ENCODE peak calls at places on chromosomes 11 and 22, in four cellular contexts. B is tibial artery, N is cardiac muscle cell, S is heart left ventricle. J is an unnamed sample.

GRCh38 chr11:123977731-123978347 is at the start of gene OR10S1:
- DNase-seq in B (no peak), N (no peak), S (no peak), J (no peak)

GRCh38 chr11:96012086-96012824 is 88.3 kb upstream of the MTMR2 start:
- DNase-seq in B (peak; percentile 62), N (peak; percentile 27), S (no peak), J (peak; percentile 19)

GRCh38 chr11:14029971-14030531 is 67.5 kb downstream of the SPON1 start:
- DNase-seq in B (peak; percentile 85), N (peak; percentile 49), S (peak; percentile 71), J (peak; percentile 13)

GRCh38 chr22:23673826-23674690 is 16.8 kb upstream of the RGL4 start:
- DNase-seq in B (no peak), N (no peak), S (no peak), J (no peak)

GRCh38 chr22:40396882-40397281 is 26.5 kb downstream of the SGSM3 start:
- DNase-seq in B (no peak), N (no peak), S (no peak), J (no peak)

GRCh38 chr11:134725939-134726639 is 314.0 kb upstream of the B3GAT1 start:
- DNase-seq in B (no peak), N (no peak), S (no peak), J (no peak)

GRCh38 chr22:20095521-20095920 is 15.5 kb downstream of the DGCR8 start:
- DNase-seq in B (no peak), N (no peak), S (no peak), J (no peak)

GRCh38 chr22:30273196-30273595 is 6.5 kb upstream of the OSM start:
- DNase-seq in B (no peak), N (no peak), S (no peak), J (no peak)

GRCh38 chr11:2186669-2187266 is 15.2 kb upstream of the TH start:
- DNase-seq in B (no peak), N (peak; percentile 79), S (no peak), J (no peak)

GRCh38 chr22:46002757-46003270 is 25.9 kb upstream of the WNT7B start:
- DNase-seq in B (peak; percentile 67), N (no peak), S (no peak), J (no peak)

GRCh38 chr11:33941637-33942160 is 49.8 kb upstream of the LMO2 start:
- DNase-seq in B (no peak), N (no peak), S (no peak), J (no peak)

GRCh38 chr22:28656156-28656555 is 23.5 kb downstream of the TTC28 start:
- DNase-seq in B (no peak), N (peak; percentile 6), S (no peak), J (no peak)

GRCh38 chr11:3412837-3413236 is 33.9 kb upstream of the ZNF195 start:
- DNase-seq in B (no peak), N (no peak), S (no peak), J (no peak)

GRCh38 chr11:7851391-7851790 is 54.6 kb upstream of the OR5P2 start:
- DNase-seq in B (no peak), N (no peak), S (no peak), J (no peak)

GRCh38 chr11:86438685-86439084 is 64.0 kb downstream of the CCDC81 start:
- DNase-seq in B (no peak), N (no peak), S (no peak), J (no peak)

GRCh38 chr11:43072096-43072495 is 239.7 kb upstream of the API5 start:
- DNase-seq in B (no peak), N (no peak), S (no peak), J (no peak)

GRCh38 chr22:40553014-40553579 is 83.4 kb downstream of the MRTFA start:
- DNase-seq in B (no peak), N (no peak), S (no peak), J (no peak)

GRCh38 chr11:109015283-109015682 is 350.4 kb downstream of the DDX10 start:
- DNase-seq in B (no peak), N (no peak), S (no peak), J (no peak)

GRCh38 chr11:8679006-8679405 is 3.5 kb downstream of the TRIM66 start:
- DNase-seq in B (no peak), N (no peak), S (no peak), J (no peak)

GRCh38 chr11:118996926-118997626 is 862 bp upstream of the CENATAC start:
- DNase-seq in B (no peak), N (no peak), S (no peak), J (no peak)

GRCh38 chr11:44837650-44838049 is 110.9 kb downstream of the TSPAN18 start:
- DNase-seq in B (no peak), N (no peak), S (no peak), J (no peak)

GRCh38 chr11:81644239-81644840 is 1089.3 kb downstream of the FAM181B start:
- DNase-seq in B (no peak), N (peak; percentile 75), S (no peak), J (no peak)

GRCh38 chr11:35134403-35135126 is 4.4 kb upstream of the CD44 start:
- DNase-seq in B (no peak), N (no peak), S (no peak), J (no peak)

GRCh38 chr11:68040121-68040956 is 1.5 kb downstream of the TCIRG1 start:
- DNase-seq in B (peak; percentile 87), N (peak; percentile 84), S (peak; percentile 73), J (peak; percentile 44)

GRCh38 chr11:67373916-67374570 is 645 bp upstream of the CLCF1 start:
- DNase-seq in B (peak; percentile 94), N (peak; percentile 75), S (peak; percentile 73), J (no peak)

GRCh38 chr22:36042240-36042639 is 13.6 kb upstream of the RBFOX2 start:
- DNase-seq in B (no peak), N (no peak), S (no peak), J (no peak)

GRCh38 chr22:23029521-23030228 is 40.6 kb upstream of the GNAZ start:
- DNase-seq in B (no peak), N (no peak), S (no peak), J (no peak)

GRCh38 chr11:129861702-129862107 is 33.7 kb downstream of the NFRKB start:
- DNase-seq in B (no peak), N (peak; percentile 78), S (peak; percentile 33), J (no peak)

GRCh38 chr22:29259253-29259899 is 8.4 kb downstream of the RHBDD3 start:
- DNase-seq in B (peak; percentile 47), N (no peak), S (no peak), J (no peak)

DNA sequence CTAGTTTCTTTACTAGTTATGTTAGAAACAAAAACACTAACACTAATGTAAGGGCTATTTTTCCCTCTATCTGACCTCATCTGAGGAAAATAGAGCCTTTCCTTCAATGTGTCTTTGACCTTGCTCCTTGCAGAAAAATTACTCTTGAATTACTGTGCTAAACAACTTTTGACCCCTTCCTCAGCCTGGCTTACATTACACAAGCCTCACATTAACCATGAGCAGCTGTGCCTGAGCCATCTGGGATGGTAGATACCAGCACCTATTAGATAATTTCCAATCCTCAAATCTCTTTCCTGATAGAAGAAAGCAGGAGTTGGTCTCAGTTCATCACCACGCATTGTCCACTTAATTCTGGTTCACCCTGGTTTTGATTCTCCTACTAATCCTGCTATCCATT is 134.4 kb upstream of the NCAM1 start:
- DNase-seq in B (no peak), N (no peak), S (no peak), J (no peak)
- H3K4me1 ChIP-seq in B (no peaks in the 10 kb centered on the region), N (no peaks in the 10 kb centered on the region), S (no peaks in the 10 kb centered on the region), J (no peaks in the 10 kb centered on the region)

GRCh38 chr22:37194750-37195149 is 6.7 kb upstream of the C1QTNF6 start:
- DNase-seq in B (no peak), N (no peak), S (no peak), J (no peak)

GRCh38 chr22:37196539-37197450 is 8.7 kb upstream of the C1QTNF6 start:
- DNase-seq in B (peak; percentile 93), N (peak; percentile 61), S (peak; percentile 87), J (peak; percentile 77)

GRCh38 chr22:37197451-37198289 is 9.6 kb upstream of the C1QTNF6 start:
- DNase-seq in B (peak; percentile 77), N (no peak), S (no peak), J (peak; percentile 38)

GRCh38 chr22:37193629-37194191 is 5.7 kb upstream of the C1QTNF6 start:
- DNase-seq in B (no peak), N (no peak), S (peak; percentile 44), J (no peak)

DNA sequence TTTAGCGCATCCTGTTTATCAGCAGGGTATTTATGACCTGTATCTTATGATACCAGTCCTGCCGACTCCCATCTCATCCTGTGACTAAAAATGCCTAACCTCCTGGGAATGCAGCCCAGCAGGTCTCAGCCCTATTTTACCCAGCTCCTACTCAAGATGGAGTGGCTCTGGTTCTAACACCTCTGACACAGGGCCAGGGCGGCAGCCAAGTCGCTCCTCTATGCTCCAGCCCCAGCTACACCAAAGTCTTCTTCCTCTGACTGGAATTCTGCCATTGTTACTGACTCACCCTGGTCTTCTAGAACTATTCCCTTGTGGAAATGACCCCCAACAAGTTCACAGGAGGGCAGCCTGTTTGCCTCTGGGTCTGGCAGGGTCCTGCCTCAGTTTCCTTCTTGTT is 7.9 kb upstream of the C1QTNF6 start:
- DNase-seq in B (peak; percentile 32), N (no peak), S (no peak), J (no peak)
- H3K27me3 ChIP-seq in B (no peaks in the 10 kb centered on the region), N (no peaks in the 10 kb centered on the region), S (no peaks in the 10 kb centered on the region), J (no peaks in the 10 kb centered on the region)

GRCh38 chr22:39176673-39177455 is 24.4 kb upstream of the CBX7 start:
- DNase-seq in B (peak; percentile 62), N (no peak), S (no peak), J (no peak)
- H3K4me1 ChIP-seq in B (peaks cover 10% of the 10 kb centered on the region), N (peaks cover 26% of the 10 kb centered on the region), S (peaks cover 74% of the 10 kb centered on the region), J (peaks cover 80% of the 10 kb centered on the region)

GRCh38 chr11:12762696-12763324 is 88.6 kb downstream of the TEAD1 start:
- DNase-seq in B (no peak), N (no peak), S (no peak), J (no peak)
- H3K27me3 ChIP-seq in B (no peaks in the 10 kb centered on the region), N (no peaks in the 10 kb centered on the region), S (no peaks in the 10 kb centered on the region), J (no peaks in the 10 kb centered on the region)

DNA sequence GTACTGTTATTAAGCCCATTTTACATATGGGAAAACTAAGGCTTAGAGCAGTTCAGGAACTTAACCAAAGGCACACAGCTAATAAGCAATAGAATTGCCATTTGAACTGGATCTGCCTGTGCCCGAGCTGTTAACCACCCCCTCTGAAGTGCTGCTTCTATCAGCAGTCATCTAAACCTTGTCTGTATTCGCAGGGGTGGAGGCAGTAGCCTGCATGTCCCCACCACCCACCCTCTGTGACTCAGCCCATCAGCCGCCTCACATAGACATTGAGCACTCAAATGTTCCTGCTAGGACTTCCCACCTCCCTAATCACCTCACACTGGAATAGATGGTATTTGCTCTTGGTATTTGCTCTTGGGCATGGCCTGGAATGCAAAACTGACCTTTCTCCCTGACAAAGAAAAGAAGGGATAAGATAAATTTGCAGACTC is 16.2 kb downstream of the DKK3 start:
- DNase-seq in B (no peak), N (peak; percentile 52), S (no peak), J (no peak)
- H3K4me1 ChIP-seq in B (no peaks in the 10 kb centered on the region), N (peaks cover 49% of the 10 kb centered on the region), S (peaks cover 64% of the 10 kb centered on the region), J (peaks cover 11% of the 10 kb centered on the region)